ENCODE peak calls at places on chromosomes 16 and 17, in four cellular contexts. O is right lobe of liver, N is heart left ventricle, Z is IMR-90. P is an unnamed sample.

GRCh38 chr17:65278820-65279184 is 141.6 kb downstream of the RGS9 start:
- DNase-seq in O (no peak), N (no peak), Z (no peak), P (no peak)

GRCh38 chr17:42924891-42925290 is 24.3 kb downstream of the G6PC1 start:
- DNase-seq in O (no peak), N (no peak), Z (no peak), P (no peak)

GRCh38 chr17:21375757-21376584 is at the start of gene KCNJ12:
- DNase-seq in O (no peak), N (no peak), Z (no peak), P (no peak)

GRCh38 chr17:82674656-82675475 is 23.6 kb downstream of the RAB40B start:
- DNase-seq in O (no peak), N (peak), Z (no peak), P (no peak)

GRCh38 chr17:70271672-70272071 is 102.3 kb downstream of the KCNJ2 start:
- DNase-seq in O (no peak), N (no peak), Z (no peak), P (peak)

GRCh38 chr17:50095626-50096037 is 481 bp downstream of the PDK2 start:
- DNase-seq in O (no peak), N (no peak), Z (no peak), P (no peak)

GRCh38 chr17:7466644-7467341 is 12.6 kb downstream of the ZBTB4 start:
- DNase-seq in O (peak), N (peak), Z (peak), P (peak)

GRCh38 chr17:71866095-71866494 is 254.7 kb upstream of the SOX9 start:
- DNase-seq in O (no peak), N (no peak), Z (no peak), P (no peak)

GRCh38 chr17:54559883-54560282 is 340.8 kb upstream of the TOM1L1 start:
- DNase-seq in O (no peak), N (no peak), Z (no peak), P (no peak)

GRCh38 chr16:72673118-72673517 is 374.8 kb downstream of the ZFHX3 start:
- DNase-seq in O (no peak), N (no peak), Z (peak), P (no peak)

GRCh38 chr17:57902800-57903759 is 52.1 kb downstream of the CUEDC1 start:
- DNase-seq in O (peak), N (peak), Z (peak), P (peak)

GRCh38 chr17:83200746-83201145 is 121.3 kb downstream of the METRNL start:
- DNase-seq in O (peak), N (peak), Z (no peak), P (peak)

GRCh38 chr16:1152123-1152638 is 725 bp upstream of the CACNA1H start:
- DNase-seq in O (no peak), N (peak), Z (no peak), P (peak)

GRCh38 chr17:16352838-16353701 is at the start of gene CENPV:
- DNase-seq in O (peak), N (peak), Z (peak), P (peak)

GRCh38 chr17:7846765-7847661 is 7.9 kb upstream of the TMEM88 start:
- DNase-seq in O (peak), N (no peak), Z (no peak), P (peak)

GRCh38 chr16:17368951-17369350 is 101.8 kb downstream of the XYLT1 start:
- DNase-seq in O (no peak), N (no peak), Z (no peak), P (no peak)

GRCh38 chr17:42288985-42289862 is 926 bp downstream of the STAT5A start:
- DNase-seq in O (peak), N (no peak), Z (no peak), P (peak)

GRCh38 chr17:75896360-75897075 is at the start of gene TRIM65:
- DNase-seq in O (peak), N (peak), Z (peak), P (peak)

GRCh38 chr16:85490971-85491771 is 122.0 kb upstream of the GSE1 start:
- DNase-seq in O (no peak), N (no peak), Z (no peak), P (no peak)

GRCh38 chr17:54270499-54270898 is 447.8 kb downstream of the KIF2B start:
- DNase-seq in O (no peak), N (no peak), Z (no peak), P (no peak)

GRCh38 chr17:4375039-4375748 is 8.7 kb upstream of the UBE2G1 start:
- DNase-seq in O (no peak), N (no peak), Z (no peak), P (no peak)

GRCh38 chr17:10752696-10753095 is 22.9 kb upstream of the TMEM220 start:
- DNase-seq in O (no peak), N (no peak), Z (no peak), P (no peak)
- H3K4me3 ChIP-seq in O (no peak), N (no peak), Z (no peak), P (no peak)

GRCh38 chr17:32331243-32332040 is 10.5 kb downstream of the C17orf75 start:
- DNase-seq in O (no peak), N (no peak), Z (no peak), P (no peak)
- TF ChIP-seq POLR2A in O (no peak), N (no peak), Z (no peak), P (no peak)

GRCh38 chr17:38585805-38586529 is 19.8 kb downstream of the SRCIN1 start:
- DNase-seq in O (no peak), N (no peak), Z (no peak), P (no peak)

GRCh38 chr17:38583833-38584349 is 21.9 kb downstream of the SRCIN1 start:
- DNase-seq in O (no peak), N (no peak), Z (no peak), P (no peak)

GRCh38 chr17:38585056-38585804 is 20.5 kb downstream of the SRCIN1 start:
- DNase-seq in O (peak), N (no peak), Z (no peak), P (no peak)

GRCh38 chr17:38583176-38583575 is 22.6 kb downstream of the SRCIN1 start:
- DNase-seq in O (no peak), N (no peak), Z (no peak), P (no peak)

DNA sequence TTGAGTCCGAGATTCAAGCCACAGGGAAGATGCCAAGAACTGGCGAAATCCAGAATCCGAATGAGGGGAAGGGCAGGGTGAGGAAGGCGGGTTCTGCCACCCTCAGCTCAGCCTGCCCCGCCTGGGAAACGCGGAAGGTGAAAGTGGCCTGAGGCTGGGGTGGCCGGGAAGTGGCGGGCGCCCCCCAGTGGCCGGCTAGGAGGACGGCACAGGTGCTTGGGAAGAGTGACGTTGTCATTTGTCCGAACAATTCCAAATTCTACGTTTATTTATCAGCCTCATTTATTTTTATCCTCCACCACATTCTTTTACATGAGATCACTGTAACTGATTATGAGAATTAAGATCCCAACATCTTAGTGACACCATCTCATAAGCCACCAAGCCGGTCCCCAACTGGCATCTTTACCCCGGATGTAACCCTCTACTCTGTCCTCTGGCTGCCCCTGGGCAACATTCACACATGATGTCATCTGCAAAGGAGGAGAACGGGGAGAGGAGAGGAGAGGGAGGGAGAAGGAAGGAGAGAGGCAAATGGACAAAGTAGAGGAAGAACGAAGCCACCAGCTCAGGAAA is 21.3 kb downstream of the SRCIN1 start:
- DNase-seq in O (peak), N (peak), Z (peak), P (peak)
- H3K4me3 ChIP-seq in O (no peak), N (no peak), Z (no peak), P (no peak)

GRCh38 chr16:88690341-88691128 is 4.2 kb upstream of the SNAI3 start:
- DNase-seq in O (no peak), N (no peak), Z (no peak), P (no peak)
- TF ChIP-seq POLR2A in O (no peak), N (no peak), Z (no peak), P (no peak)

GRCh38 chr17:81328925-81329278 is 33.8 kb upstream of the SLC38A10 start:
- DNase-seq in O (no peak), N (no peak), Z (no peak), P (no peak)
- H3K4me3 ChIP-seq in O (peak), N (no peak), Z (no peak), P (no peak)

P was measured in upper lobe of left lung.